ENCODE peak calls at places on chromosomes 1 and 21, in ten cellular contexts. N, H, E, I, Z, S, T, L, M and J are unnamed samples.

GRCh38 chr1:202987922-202988583 is 19.1 kb upstream of the TMEM183A start:
- DNase-seq in N (no peak), H (no peak), E (no peak), I (no peak), Z (no peak), S (no peak), T (no peak), L (no peak), M (no peak), J (no peak)

GRCh38 chr1:18139198-18139981 is 31.8 kb downstream of the IGSF21 start:
- DNase-seq in N (no peak), H (no peak), E (no peak), I (no peak), Z (no peak), S (no peak), T (no peak), L (no peak), M (no peak), J (no peak)

GRCh38 chr1:88731475-88731874 is 47.4 kb downstream of the PKN2 start:
- DNase-seq in N (peak; percentile 97), H (no peak), E (no peak), I (peak; percentile 88), Z (peak; percentile 95), S (peak; percentile 31), T (no peak), L (no peak), M (no peak), J (no peak)

GRCh38 chr1:22275626-22276395 is 132.9 kb upstream of the WNT4 start:
- DNase-seq in N (peak; percentile 49), H (peak; percentile 85), E (peak; percentile 70), I (peak; percentile 68), Z (peak; percentile 78), S (peak; percentile 62), T (peak; percentile 81), L (no peak), M (no peak), J (peak; percentile 83)

GRCh38 chr21:37281993-37282392 is 14.9 kb upstream of the VPS26C start:
- DNase-seq in N (no peak), H (no peak), E (peak; percentile 29), I (no peak), Z (no peak), S (no peak), T (no peak), L (no peak), M (no peak), J (no peak)

GRCh38 chr1:180693564-180694244 is 61.9 kb downstream of the XPR1 start:
- DNase-seq in N (no peak), H (no peak), E (no peak), I (no peak), Z (no peak), S (no peak), T (no peak), L (no peak), M (no peak), J (no peak)

GRCh38 chr1:82503805-82504204 is 703.1 kb downstream of the ADGRL2 start:
- DNase-seq in N (no peak), H (no peak), E (peak; percentile 81), I (no peak), Z (no peak), S (no peak), T (no peak), L (no peak), M (no peak), J (no peak)

GRCh38 chr21:37071561-37072238 is 1.2 kb downstream of the PIGP start:
- DNase-seq in N (peak; percentile 77), H (peak; percentile 77), E (peak; percentile 74), I (peak; percentile 81), Z (peak; percentile 78), S (peak; percentile 74), T (peak; percentile 11), L (peak; percentile 62), M (no peak), J (peak; percentile 25)

GRCh38 chr1:51559064-51559500 is 40.0 kb upstream of the EPS15 start:
- DNase-seq in N (no peak), H (no peak), E (no peak), I (peak; percentile 21), Z (no peak), S (no peak), T (no peak), L (no peak), M (no peak), J (no peak)

GRCh38 chr21:45248893-45249381 is 38.8 kb downstream of the POFUT2 start:
- DNase-seq in N (peak; percentile 15), H (no peak), E (no peak), I (peak; percentile 46), Z (peak; percentile 42), S (no peak), T (no peak), L (no peak), M (no peak), J (no peak)

GRCh38 chr1:156694563-156694962 is 10.8 kb downstream of the CRABP2 start:
- DNase-seq in N (no peak), H (no peak), E (no peak), I (no peak), Z (no peak), S (no peak), T (no peak), L (no peak), M (no peak), J (no peak)

GRCh38 chr1:30384286-30385245 is 338.8 kb downstream of the MATN1 start:
- DNase-seq in N (no peak), H (peak; percentile 52), E (no peak), I (no peak), Z (no peak), S (no peak), T (no peak), L (no peak), M (no peak), J (no peak)

GRCh38 chr1:204307334-204307883 is 52.3 kb downstream of the PLEKHA6 start:
- DNase-seq in N (peak; percentile 76), H (peak; percentile 73), E (peak; percentile 30), I (peak; percentile 67), Z (peak; percentile 43), S (no peak), T (no peak), L (peak; percentile 39), M (no peak), J (no peak)

GRCh38 chr1:22155517-22155916 is 12.6 kb upstream of the WNT4 start:
- DNase-seq in N (no peak), H (no peak), E (no peak), I (no peak), Z (no peak), S (no peak), T (no peak), L (no peak), M (no peak), J (no peak)

GRCh38 chr1:92882817-92883216 is 51.0 kb downstream of the RPL5 start:
- DNase-seq in N (no peak), H (no peak), E (peak; percentile 43), I (no peak), Z (no peak), S (peak; percentile 11), T (no peak), L (no peak), M (no peak), J (no peak)

GRCh38 chr1:106956721-106957120 is 99.8 kb upstream of the PRMT6 start:
- DNase-seq in N (peak; percentile 0), H (no peak), E (no peak), I (no peak), Z (no peak), S (no peak), T (no peak), L (no peak), M (no peak), J (no peak)

GRCh38 chr21:43731891-43732711 is 13.2 kb downstream of the PDXK start:
- DNase-seq in N (no peak), H (peak; percentile 62), E (no peak), I (peak; percentile 78), Z (no peak), S (no peak), T (no peak), L (no peak), M (no peak), J (no peak)

DNA sequence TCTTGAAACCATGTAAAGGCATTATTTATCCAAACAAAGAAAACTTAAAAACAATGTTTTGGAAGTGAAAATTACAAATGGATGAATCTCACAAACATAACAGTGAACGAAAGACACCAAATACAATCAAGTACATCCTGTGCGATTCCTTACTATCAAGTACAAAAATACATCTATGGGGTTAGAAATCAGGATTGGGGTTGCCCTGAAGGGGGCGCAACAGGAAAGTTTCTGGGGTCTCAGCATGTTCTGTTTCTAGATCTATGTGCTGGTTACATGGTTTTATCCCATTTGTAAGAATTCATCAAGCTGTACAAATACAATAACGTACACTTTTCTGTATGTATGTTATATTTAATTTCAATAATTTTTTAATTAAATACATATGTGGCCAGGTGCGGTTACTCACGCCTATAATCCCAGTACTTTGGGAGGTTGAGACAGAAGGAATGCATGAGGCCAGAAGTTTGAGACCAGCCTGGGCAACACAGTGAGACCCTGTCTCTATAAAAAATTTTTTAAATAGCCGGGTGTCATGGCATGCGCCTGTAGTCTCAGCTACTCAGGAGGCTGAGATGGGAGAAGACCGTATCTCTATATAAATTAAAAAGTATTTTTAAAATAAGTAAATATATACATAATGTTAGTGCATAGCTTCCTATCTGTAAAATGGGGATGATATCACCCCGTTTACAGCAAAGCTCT is 121.5 kb upstream of the SOD1 start:
- DNase-seq in N (no peak), H (no peak), E (no peak), I (no peak), Z (no peak), S (no peak), T (no peak), L (no peak), M (no peak), J (no peak)
- TF ChIP-seq CTCF in N (no peak), H (no peak), E (no peak), I (peak; percentile 18), Z (peak; percentile 35), S (no peak), T (no peak), L (no peak), M (peak; percentile 45), J (no peak)

GRCh38 chr1:12407050-12407961 is 177.5 kb downstream of the VPS13D start:
- DNase-seq in N (peak; percentile 84), H (no peak), E (peak; percentile 66), I (peak; percentile 82), Z (peak; percentile 89), S (peak; percentile 49), T (peak; percentile 18), L (peak; percentile 32), M (no peak), J (peak; percentile 27)
- TF ChIP-seq CTCF in N (peak; percentile 51), H (peak; percentile 48), E (peak; percentile 46), I (peak; percentile 45), Z (peak; percentile 63), S (peak; percentile 28), T (no peak), L (peak; percentile 54), M (peak; percentile 6), J (no peak)

GRCh38 chr1:63073530-63074306 is 248.6 kb upstream of the FOXD3 start:
- DNase-seq in N (no peak), H (no peak), E (peak; percentile 14), I (peak; percentile 25), Z (peak; percentile 13), S (peak; percentile 10), T (no peak), L (no peak), M (no peak), J (peak; percentile 35)
- TF ChIP-seq CTCF in N (no peak), H (no peak), E (peak; percentile 29), I (peak; percentile 33), Z (peak; percentile 44), S (no peak), T (no peak), L (peak; percentile 31), M (peak; percentile 10), J (no peak)

DNA sequence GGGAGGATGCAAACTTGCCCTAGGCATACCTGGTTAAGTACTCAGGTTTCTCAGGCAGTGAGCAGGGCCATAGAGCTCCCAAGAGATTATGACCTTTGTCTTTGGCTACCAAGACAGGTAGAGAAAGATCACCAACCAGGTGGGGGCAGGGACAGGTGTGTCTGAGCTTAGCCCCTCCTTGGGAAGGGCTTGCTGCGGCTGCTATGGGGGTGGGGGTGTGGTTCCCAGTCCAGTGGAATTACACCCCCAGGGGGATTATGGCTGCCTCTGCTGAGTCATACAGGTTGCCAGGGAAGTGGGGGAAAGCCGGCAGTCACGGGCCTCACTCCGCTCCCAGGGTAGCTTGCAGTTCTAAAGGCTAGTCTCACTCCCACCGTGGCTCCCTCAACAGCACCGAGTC is 65.2 kb upstream of the FAM163A start:
- DNase-seq in N (no peak), H (no peak), E (no peak), I (no peak), Z (no peak), S (no peak), T (no peak), L (no peak), M (no peak), J (no peak)
- TF ChIP-seq CTCF in N (no peak), H (no peak), E (no peak), I (no peak), Z (no peak), S (no peak), T (no peak), L (no peak), M (no peak), J (no peak)